ENCODE peak calls at places on chromosome 10, in seven cellular contexts. O is HT1080; Q is activated CD8-positive, alpha-beta memory T cell treated with anti-CD3 and anti-CD28 coated beads, Interleukin-2, amount 50 U/mL, for 48 hours; W is kidney glomerular epithelial cell; N is C1 segment of cervical spinal cord; Y is H4; C is A549. V is an unnamed sample.

GRCh38 chr10:67663449-67664087 is 32.4 kb downstream of the CTNNA3 start:
- DNase-seq in O (no peak), Q (no peak), W (no peak), N (peak), Y (no peak), C (no peak), V (no peak)

GRCh38 chr10:24713086-24713485 is 10.6 kb downstream of the ARHGAP21 start:
- DNase-seq in O (no peak), Q (no peak), W (no peak), N (no peak), Y (no peak), C (no peak), V (no peak)

GRCh38 chr10:71618598-71618997 is 101.0 kb downstream of the C10orf105 start:
- DNase-seq in O (no peak), Q (no peak), W (no peak), N (no peak), Y (no peak), C (no peak), V (no peak)

GRCh38 chr10:42961776-42962119 is 115.1 kb upstream of the RET start:
- DNase-seq in O (no peak), Q (peak), W (no peak), N (no peak), Y (no peak), C (no peak), V (no peak)

GRCh38 chr10:43045246-43045621 is 31.6 kb upstream of the RET start:
- DNase-seq in O (no peak), Q (no peak), W (no peak), N (no peak), Y (no peak), C (no peak), V (peak)

GRCh38 chr10:109899578-109900355 is 23.5 kb downstream of the XPNPEP1 start:
- DNase-seq in O (no peak), Q (no peak), W (no peak), N (no peak), Y (no peak), C (no peak), V (no peak)

GRCh38 chr10:104589871-104590270 is 51.2 kb upstream of the SORCS3 start:
- DNase-seq in O (peak), Q (no peak), W (peak), N (no peak), Y (peak), C (peak), V (no peak)

GRCh38 chr10:123359539-123359938 is 205.3 kb downstream of the BUB3 start:
- DNase-seq in O (no peak), Q (no peak), W (no peak), N (no peak), Y (no peak), C (no peak), V (no peak)

GRCh38 chr10:118809372-118809695 is 54.6 kb upstream of the CACUL1 start:
- DNase-seq in O (no peak), Q (no peak), W (no peak), N (no peak), Y (no peak), C (no peak), V (no peak)

GRCh38 chr10:10542368-10542961 is 475.2 kb upstream of the CELF2 start:
- DNase-seq in O (no peak), Q (no peak), W (no peak), N (no peak), Y (no peak), C (no peak), V (no peak)

GRCh38 chr10:99983280-99983988 is 26.3 kb downstream of the DNMBP start:
- DNase-seq in O (peak), Q (no peak), W (no peak), N (no peak), Y (no peak), C (no peak), V (peak)

GRCh38 chr10:102964713-102965112 is 46.6 kb downstream of the CNNM2 start:
- DNase-seq in O (no peak), Q (no peak), W (no peak), N (no peak), Y (no peak), C (no peak), V (no peak)

GRCh38 chr10:13784067-13784466 is 197.3 kb downstream of the PRPF18 start:
- DNase-seq in O (peak), Q (no peak), W (peak), N (no peak), Y (peak), C (no peak), V (no peak)

GRCh38 chr10:49387029-49387428 is 8.9 kb downstream of the DRGX start:
- DNase-seq in O (peak), Q (no peak), W (no peak), N (no peak), Y (peak), C (no peak), V (no peak)

GRCh38 chr10:21517134-21517982 is 8.1 kb downstream of the SKIDA1 start:
- DNase-seq in O (peak), Q (peak), W (peak), N (peak), Y (no peak), C (peak), V (peak)

GRCh38 chr10:90051053-90051452 is 349.7 kb downstream of the KIF20B start:
- DNase-seq in O (no peak), Q (no peak), W (no peak), N (no peak), Y (no peak), C (no peak), V (no peak)

GRCh38 chr10:110268931-110269640 is 35.6 kb downstream of the SMNDC1 start:
- DNase-seq in O (no peak), Q (no peak), W (no peak), N (no peak), Y (no peak), C (no peak), V (no peak)

GRCh38 chr10:123428302-123428701 is 237.9 kb upstream of the GPR26 start:
- DNase-seq in O (no peak), Q (no peak), W (no peak), N (no peak), Y (no peak), C (no peak), V (no peak)

GRCh38 chr10:86755740-86756510 is 494 bp upstream of the BMPR1A start:
- DNase-seq in O (peak), Q (peak), W (peak), N (peak), Y (peak), C (peak), V (peak)

GRCh38 chr10:93827035-93827804 is 66.6 kb upstream of the SLC35G1 start:
- DNase-seq in O (no peak), Q (no peak), W (no peak), N (no peak), Y (no peak), C (no peak), V (no peak)

GRCh38 chr10:130499541-130499940 is 363.4 kb downstream of the GLRX3 start:
- DNase-seq in O (no peak), Q (no peak), W (no peak), N (no peak), Y (no peak), C (no peak), V (no peak)

GRCh38 chr10:47257396-47258120 is 42.4 kb upstream of the GDF10 start:
- DNase-seq in O (peak), Q (no peak), W (no peak), N (no peak), Y (peak), C (no peak), V (no peak)

GRCh38 chr10:69643779-69644657 is 14.0 kb downstream of the FAM241B start:
- DNase-seq in O (no peak), Q (no peak), W (no peak), N (no peak), Y (no peak), C (no peak), V (no peak)

GRCh38 chr10:33234779-33235178 is 99.7 kb downstream of the NRP1 start:
- DNase-seq in O (no peak), Q (no peak), W (peak), N (no peak), Y (no peak), C (no peak), V (no peak)

GRCh38 chr10:60985946-60986345 is 42.0 kb upstream of the RHOBTB1 start:
- DNase-seq in O (no peak), Q (no peak), W (no peak), N (no peak), Y (no peak), C (no peak), V (no peak)

GRCh38 chr10:112375721-112376577 is 2.0 kb downstream of the ACSL5 start:
- DNase-seq in O (peak), Q (peak), W (peak), N (no peak), Y (peak), C (no peak), V (no peak)

GRCh38 chr10:60964257-60965235 is 20.6 kb upstream of the RHOBTB1 start:
- DNase-seq in O (peak), Q (peak), W (peak), N (peak), Y (peak), C (peak), V (peak)

GRCh38 chr10:5940807-5941218 is 36.5 kb downstream of the IL15RA start:
- DNase-seq in O (no peak), Q (no peak), W (no peak), N (no peak), Y (no peak), C (no peak), V (no peak)

GRCh38 chr10:103870503-103870902 is 15.1 kb upstream of the SH3PXD2A start:
- DNase-seq in O (peak), Q (no peak), W (no peak), N (no peak), Y (no peak), C (no peak), V (no peak)

GRCh38 chr10:20858292-20859124 is 38.6 kb downstream of the NEBL start:
- DNase-seq in O (no peak), Q (no peak), W (peak), N (no peak), Y (peak), C (peak), V (no peak)

GRCh38 chr10:132136689-132137088 is 50.1 kb upstream of the DPYSL4 start:
- DNase-seq in O (no peak), Q (no peak), W (no peak), N (no peak), Y (no peak), C (no peak), V (no peak)

GRCh38 chr10:74047871-74048270 is 50.0 kb downstream of the VCL start:
- DNase-seq in O (no peak), Q (no peak), W (no peak), N (no peak), Y (peak), C (no peak), V (no peak)

GRCh38 chr10:63758080-63758479 is 236.9 kb downstream of the REEP3 start:
- DNase-seq in O (no peak), Q (no peak), W (no peak), N (no peak), Y (no peak), C (no peak), V (no peak)

GRCh38 chr10:125392140-125392539 is 231.8 kb upstream of the CTBP2 start:
- DNase-seq in O (no peak), Q (no peak), W (no peak), N (no peak), Y (no peak), C (no peak), V (no peak)

V was measured in ecto neural progenitor cell.